ENCODE peak calls at places on chromosomes 6 and 20, in five cellular contexts. X is A549, U is left ventricle myocardium inferior, P is cardiac muscle cell, Z is heart right ventricle. W is an unnamed sample. For H3K4me1, the result is how much of the 10 kb centered on the place peaks cover.

GRCh38 chr6:84748331-84748730 is 16.1 kb downstream of the TBX18 start:
- DNase-seq in X (no peak), Z (no peak), U (no peak), P (no peak), W (no peak)

GRCh38 chr20:29742699-29743100 is 1514.8 kb upstream of the DEFB115 start:
- DNase-seq in X (no peak), U (no peak), Z (no peak), P (no peak), W (no peak)

GRCh38 chr20:32920066-32920465 is 61.3 kb downstream of the EFCAB8 start:
- DNase-seq in Z (no peak), X (no peak), U (no peak), P (no peak), W (no peak)

GRCh38 chr6:111888928-111889696 is 15.9 kb upstream of the FYN start:
- DNase-seq in X (no peak), P (peak), Z (peak), U (peak), W (no peak)

GRCh38 chr6:37131104-37131959 is 38.6 kb upstream of the PIM1 start:
- DNase-seq in P (no peak), U (peak), X (peak), Z (peak), W (peak)

GRCh38 chr6:166344240-166344639 is 1.9 kb upstream of the SFT2D1 start:
- DNase-seq in Z (no peak), U (no peak), P (no peak), X (no peak), W (no peak)

GRCh38 chr6:143773503-143773902 is 69.6 kb upstream of the LTV1 start:
- DNase-seq in X (no peak), U (no peak), Z (no peak), P (peak), W (no peak)

GRCh38 chr6:143843689-143844405 is 709 bp downstream of the LTV1 start:
- DNase-seq in P (peak), U (no peak), X (peak), Z (no peak), W (no peak)

GRCh38 chr6:149065658-149066556 is 251.6 kb upstream of the TAB2 start:
- DNase-seq in Z (no peak), X (no peak), U (no peak), P (peak), W (no peak)

GRCh38 chr20:32893878-32894483 is 35.3 kb downstream of the EFCAB8 start:
- DNase-seq in U (no peak), X (peak), Z (peak), P (peak), W (no peak)

GRCh38 chr20:43040427-43040826 is 149.3 kb downstream of the PTPRT start:
- DNase-seq in X (no peak), U (no peak), Z (no peak), P (no peak), W (no peak)

GRCh38 chr20:53623454-53624206 is 30.0 kb upstream of the ZNF217 start:
- DNase-seq in Z (peak), P (peak), U (peak), X (peak), W (peak)

GRCh38 chr20:17646901-17647301 is 35.1 kb downstream of the RRBP1 start:
- DNase-seq in U (no peak), P (no peak), Z (no peak), X (no peak), W (peak)
- H3K4me1 ChIP-seq in U (half or more), P (half or more), Z (half or more), X (under half), W (under half)

GRCh38 chr20:62069741-62070216 is 4.1 kb upstream of the TAF4 start:
- DNase-seq in X (no peak), U (no peak), Z (no peak), P (peak), W (no peak)
- H3K4me1 ChIP-seq in X (under half), U (under half), Z (under half), P (under half), W (under half)

GRCh38 chr6:11766589-11767450 is 11.8 kb downstream of the ADTRP start:
- DNase-seq in P (peak), X (peak), Z (no peak), U (no peak), W (no peak)
- H3K4me1 ChIP-seq in P (under half), X (half or more), Z (under half), U (under half), W (under half)

GRCh38 chr6:35600659-35601125 is 88.0 kb upstream of the TULP1 start:
- DNase-seq in Z (no peak), U (no peak), X (no peak), P (peak), W (no peak)

GRCh38 chr6:35601331-35602132 is 87.2 kb downstream of the FKBP5 start:
- DNase-seq in Z (no peak), U (no peak), P (peak), X (peak), W (no peak)

GRCh38 chr6:35602133-35602946 is 86.4 kb downstream of the FKBP5 start:
- DNase-seq in Z (no peak), X (no peak), U (no peak), P (peak), W (no peak)

GRCh38 chr6:35605600-35605999 is 83.1 kb downstream of the FKBP5 start:
- DNase-seq in U (no peak), Z (no peak), P (no peak), X (no peak), W (no peak)

DNA sequence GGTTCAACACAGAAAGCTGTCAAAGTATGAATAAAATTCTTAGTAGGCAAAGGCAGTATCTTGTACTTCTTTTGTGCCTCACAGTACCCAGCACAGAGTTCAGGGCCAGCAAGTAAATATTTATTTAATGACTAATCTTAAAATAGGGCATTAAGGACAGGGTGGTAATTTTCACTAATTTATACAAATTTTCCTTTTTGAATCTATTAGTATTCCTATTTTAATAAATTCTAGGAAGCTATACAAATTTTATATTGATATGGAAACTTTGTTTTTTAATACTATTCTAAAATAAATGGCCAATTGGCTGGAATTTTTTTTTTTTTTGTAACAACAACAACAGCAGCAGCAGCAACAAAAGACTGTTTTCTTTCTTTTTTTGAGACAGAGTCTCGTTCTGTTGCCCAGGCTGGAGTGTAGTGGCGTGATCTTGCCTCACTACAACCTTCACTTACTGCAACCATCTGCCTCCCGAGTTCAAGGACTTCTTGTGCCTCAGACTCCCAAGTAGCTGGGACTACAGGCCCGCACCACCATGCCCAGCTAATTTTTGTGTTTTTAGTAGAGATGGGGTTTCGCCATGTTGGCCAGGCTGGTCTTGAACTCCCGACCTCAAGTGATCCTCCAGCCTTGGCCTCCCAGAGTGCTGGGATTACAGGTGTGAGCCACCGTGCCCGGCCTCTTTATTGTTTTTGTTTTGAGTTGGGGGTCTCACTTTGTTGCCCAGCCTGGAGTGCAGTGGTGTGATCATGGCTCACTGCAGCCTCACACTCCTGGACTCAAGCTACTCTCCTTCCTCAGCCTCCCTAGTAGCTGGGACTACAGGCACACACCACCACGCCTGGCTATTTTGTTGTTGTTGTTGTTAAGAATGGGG is 85.2 kb downstream of the FKBP5 start:
- DNase-seq in Z (no peak), P (peak), X (no peak), U (no peak), W (no peak)
- H3K4me1 ChIP-seq in Z (under half), P (under half), X (under half), U (half or more), W (under half)

W was measured in right lobe of liver.